ENCODE peak calls at places on chromosomes 1 and 21, in six cellular contexts. R is vagina; T is neural progenitor cell; Z is naive thymus-derived CD4-positive, alpha-beta T cell; O is HS-27A; L is aorta. C is an unnamed sample.

GRCh38 chr21:41993744-41994143 is 16.4 kb downstream of the ZBTB21 start:
- DNase-seq in Z (no peak), R (no peak), L (no peak), T (no peak), O (no peak), C (no peak)

GRCh38 chr1:224082146-224082545 is 31.8 kb upstream of the FBXO28 start:
- DNase-seq in Z (no peak), R (no peak), L (no peak), O (peak), T (no peak), C (no peak)

GRCh38 chr1:201505505-201505893 is 1.4 kb downstream of the CSRP1 start:
- DNase-seq in L (peak), Z (no peak), O (no peak), T (peak), R (no peak), C (no peak)

GRCh38 chr1:201190005-201190404 is 619 bp upstream of the IGFN1 start:
- DNase-seq in Z (no peak), L (no peak), O (no peak), T (no peak), R (no peak), C (no peak)

GRCh38 chr21:20739421-20739820 is 258.8 kb upstream of the NCAM2 start:
- DNase-seq in O (no peak), T (peak), L (no peak), R (no peak), Z (no peak), C (no peak)

GRCh38 chr21:45726438-45726837 is 82.9 kb downstream of the PCBP3 start:
- DNase-seq in O (no peak), R (no peak), L (no peak), T (no peak), Z (no peak), C (no peak)

GRCh38 chr21:35381743-35382310 is 332.7 kb upstream of the RUNX1 start:
- DNase-seq in O (no peak), Z (no peak), T (no peak), R (no peak), L (no peak), C (no peak)

GRCh38 chr1:23751050-23751814 is 8.0 kb downstream of the ELOA start:
- DNase-seq in L (no peak), R (no peak), O (no peak), Z (peak), T (peak), C (no peak)

GRCh38 chr1:95957748-95958147 is 723.7 kb downstream of the RWDD3 start:
- DNase-seq in T (no peak), O (no peak), R (no peak), L (no peak), Z (no peak), C (no peak)

GRCh38 chr1:107949467-107950253 is 15.3 kb downstream of the VAV3 start:
- DNase-seq in Z (no peak), T (no peak), L (no peak), O (no peak), R (no peak), C (no peak)

GRCh38 chr1:26155370-26156284 is 3.3 kb upstream of the FAM110D start:
- DNase-seq in Z (no peak), T (no peak), O (no peak), R (no peak), L (peak), C (no peak)

GRCh38 chr1:187566371-187566770 is 737.6 kb downstream of the PLA2G4A start:
- DNase-seq in R (no peak), T (no peak), Z (no peak), L (no peak), O (no peak), C (no peak)

GRCh38 chr21:44965251-44966022 is 25.6 kb downstream of the SLX9 start:
- DNase-seq in O (no peak), L (no peak), T (no peak), R (no peak), Z (peak), C (no peak)

GRCh38 chr1:182149411-182149965 is 88.0 kb upstream of the ZNF648 start:
- DNase-seq in T (no peak), Z (peak), R (no peak), L (peak), O (no peak), C (no peak)

GRCh38 chr1:89952021-89952995 is 42.6 kb upstream of the ZNF326 start:
- DNase-seq in T (no peak), L (no peak), O (peak), R (no peak), Z (no peak), C (no peak)

GRCh38 chr1:53959664-53960250 is 13.6 kb downstream of the LRRC42 start:
- DNase-seq in O (no peak), Z (peak), T (no peak), L (no peak), R (no peak), C (peak)

GRCh38 chr1:42146916-42147320 is 6.3 kb upstream of the GUCA2B start:
- DNase-seq in O (peak), R (no peak), Z (peak), L (no peak), T (peak), C (no peak)

GRCh38 chr1:119968068-119968492 is 71.8 kb upstream of the ADAM30 start:
- DNase-seq in T (peak), L (peak), Z (peak), O (no peak), R (no peak), C (peak)

GRCh38 chr1:3278416-3279181 is 175.9 kb upstream of the ARHGEF16 start:
- DNase-seq in T (no peak), Z (no peak), O (no peak), R (no peak), L (no peak), C (no peak)

GRCh38 chr1:23134055-23134454 is 34.6 kb downstream of the LUZP1 start:
- DNase-seq in R (no peak), Z (no peak), L (no peak), T (no peak), O (no peak), C (no peak)

GRCh38 chr1:202794049-202794725 is 14.0 kb downstream of the KDM5B start:
- DNase-seq in O (no peak), L (no peak), Z (no peak), T (no peak), R (no peak), C (no peak)

GRCh38 chr1:205434738-205435137 is 12.9 kb upstream of the LEMD1 start:
- DNase-seq in R (no peak), L (no peak), O (no peak), T (no peak), Z (no peak), C (no peak)

GRCh38 chr1:235972316-235973090 is 92.4 kb downstream of the NID1 start:
- DNase-seq in Z (no peak), L (no peak), R (no peak), O (no peak), T (no peak), C (no peak)

GRCh38 chr1:156386949-156387898 is 18.2 kb downstream of the RHBG start:
- DNase-seq in Z (no peak), L (no peak), R (no peak), O (no peak), T (no peak), C (no peak)

GRCh38 chr1:903305-903704 is 20.4 kb upstream of the SAMD11 start:
- DNase-seq in R (no peak), L (peak), T (no peak), Z (no peak), O (no peak), C (no peak)

GRCh38 chr1:209707308-209707707 is 2.7 kb downstream of the HSD11B1 start:
- DNase-seq in Z (no peak), T (no peak), O (no peak), R (no peak), L (no peak), C (no peak)

GRCh38 chr1:203099121-203099520 is 13.3 kb upstream of the MYOG start:
- DNase-seq in R (no peak), T (no peak), O (no peak), L (no peak), Z (no peak), C (no peak)

GRCh38 chr1:157291083-157291482 is 152.9 kb upstream of the ETV3 start:
- DNase-seq in L (no peak), R (no peak), Z (no peak), T (no peak), O (no peak), C (no peak)

GRCh38 chr1:115505157-115505571 is 136.6 kb upstream of the VANGL1 start:
- DNase-seq in T (no peak), R (no peak), L (no peak), Z (no peak), O (no peak), C (no peak)

GRCh38 chr1:187409341-187409740 is 580.6 kb downstream of the PLA2G4A start:
- DNase-seq in O (no peak), R (no peak), L (no peak), Z (no peak), T (no peak), C (no peak)

GRCh38 chr21:26124421-26124833 is 46.1 kb downstream of the APP start:
- DNase-seq in Z (no peak), O (no peak), T (no peak), L (no peak), R (no peak), C (no peak)

GRCh38 chr1:180600301-180600700 is 31.5 kb upstream of the XPR1 start:
- DNase-seq in Z (no peak), T (no peak), L (no peak), R (no peak), O (no peak), C (no peak)

GRCh38 chr21:21458124-21458631 is 460.0 kb downstream of the NCAM2 start:
- DNase-seq in T (no peak), R (no peak), O (no peak), L (no peak), Z (no peak), C (no peak)

GRCh38 chr1:153212201-153212600 is 5.2 kb upstream of the PRR9 start:
- DNase-seq in L (no peak), R (no peak), T (no peak), O (no peak), Z (no peak), C (no peak)

GRCh38 chr21:15517394-15517793 is 212.4 kb upstream of the USP25 start:
- DNase-seq in Z (no peak), L (no peak), R (no peak), T (no peak), O (no peak), C (no peak)

GRCh38 chr1:208929575-208929974 is 653.9 kb upstream of the CAMK1G start:
- DNase-seq in T (no peak), R (no peak), Z (no peak), O (no peak), L (no peak), C (no peak)

GRCh38 chr1:67211589-67212563 is 45.6 kb downstream of the IL23R start:
- DNase-seq in R (no peak), T (peak), Z (peak), O (no peak), L (no peak), C (peak)